ENCODE peak calls at places on chromosomes 6 and 20, in eight cellular contexts. One of them, this sample, is unnamed.
A peak's percentile ranks its signal among the peaks of the same experiment; 100 is the strongest.

GRCh38 chr6:305371-306206 is 13.3 kb downstream of the DUSP22 start:
- DNase-seq in heart left ventricle: no peak
- DNase-seq in OCI-LY7: peak; percentile 74
- DNase-seq in MCF 10A: no peak
- DNase-seq in colonic mucosa: no peak
- DNase-seq in cardiac muscle cell: no peak
- DNase-seq in GM23338: no peak
- DNase-seq in neural crest cell: no peak
- DNase-seq in this sample: no peak

GRCh38 chr6:68189217-68189616 is 445.9 kb upstream of the ADGRB3 start:
- DNase-seq in GM23338: no peak
- DNase-seq in neural crest cell: no peak
- DNase-seq in cardiac muscle cell: no peak
- DNase-seq in heart left ventricle: no peak
- DNase-seq in OCI-LY7: no peak
- DNase-seq in MCF 10A: no peak
- DNase-seq in colonic mucosa: no peak
- DNase-seq in this sample: no peak

GRCh38 chr6:129340983-129341382 is 369.0 kb downstream of the ARHGAP18 start:
- DNase-seq in colonic mucosa: no peak
- DNase-seq in heart left ventricle: no peak
- DNase-seq in MCF 10A: peak; percentile 82
- DNase-seq in cardiac muscle cell: peak; percentile 94
- DNase-seq in OCI-LY7: no peak
- DNase-seq in GM23338: no peak
- DNase-seq in neural crest cell: no peak
- DNase-seq in this sample: no peak

GRCh38 chr6:105348897-105349296 is 54.0 kb downstream of the PREP start:
- DNase-seq in MCF 10A: no peak
- DNase-seq in GM23338: no peak
- DNase-seq in cardiac muscle cell: no peak
- DNase-seq in heart left ventricle: no peak
- DNase-seq in OCI-LY7: no peak
- DNase-seq in colonic mucosa: no peak
- DNase-seq in neural crest cell: no peak
- DNase-seq in this sample: no peak

GRCh38 chr6:44127186-44128019 is at the start of the genes MRPL14 and TMEM63B:
- DNase-seq in OCI-LY7: peak; percentile 93
- DNase-seq in heart left ventricle: peak; percentile 92
- DNase-seq in MCF 10A: peak; percentile 86
- DNase-seq in colonic mucosa: peak; percentile 88
- DNase-seq in cardiac muscle cell: peak; percentile 93
- DNase-seq in GM23338: peak; percentile 90
- DNase-seq in neural crest cell: peak; percentile 84
- DNase-seq in this sample: peak; percentile 91

GRCh38 chr20:50689864-50690263 is 1.5 kb downstream of the RIPOR3 start:
- DNase-seq in OCI-LY7: no peak
- DNase-seq in colonic mucosa: peak; percentile 30
- DNase-seq in neural crest cell: no peak
- DNase-seq in heart left ventricle: no peak
- DNase-seq in cardiac muscle cell: peak; percentile 83
- DNase-seq in MCF 10A: no peak
- DNase-seq in GM23338: no peak
- DNase-seq in this sample: no peak

GRCh38 chr6:130132286-130132701 is 90.5 kb downstream of the SAMD3 start:
- DNase-seq in cardiac muscle cell: no peak
- DNase-seq in neural crest cell: no peak
- DNase-seq in MCF 10A: no peak
- DNase-seq in GM23338: no peak
- DNase-seq in colonic mucosa: peak; percentile 62
- DNase-seq in heart left ventricle: no peak
- DNase-seq in OCI-LY7: no peak
- DNase-seq in this sample: no peak

GRCh38 chr6:168865-169455 is 123.3 kb upstream of the DUSP22 start:
- DNase-seq in colonic mucosa: no peak
- DNase-seq in GM23338: peak; percentile 76
- DNase-seq in neural crest cell: no peak
- DNase-seq in cardiac muscle cell: peak; percentile 65
- DNase-seq in heart left ventricle: no peak
- DNase-seq in OCI-LY7: peak; percentile 62
- DNase-seq in MCF 10A: peak; percentile 64
- DNase-seq in this sample: no peak

GRCh38 chr6:161417712-161418457 is 144.0 kb upstream of the AGPAT4 start:
- DNase-seq in colonic mucosa: no peak
- DNase-seq in heart left ventricle: peak; percentile 62
- DNase-seq in neural crest cell: no peak
- DNase-seq in MCF 10A: peak; percentile 49
- DNase-seq in GM23338: peak; percentile 16
- DNase-seq in cardiac muscle cell: peak; percentile 97
- DNase-seq in OCI-LY7: no peak
- DNase-seq in this sample: no peak

GRCh38 chr6:10359581-10359980 is 55.3 kb downstream of the TFAP2A start:
- DNase-seq in colonic mucosa: no peak
- DNase-seq in cardiac muscle cell: no peak
- DNase-seq in neural crest cell: no peak
- DNase-seq in heart left ventricle: no peak
- DNase-seq in MCF 10A: no peak
- DNase-seq in GM23338: no peak
- DNase-seq in OCI-LY7: no peak
- DNase-seq in this sample: no peak

GRCh38 chr6:148999501-148999900 is 252.7 kb downstream of the UST start:
- DNase-seq in neural crest cell: no peak
- DNase-seq in MCF 10A: peak; percentile 68
- DNase-seq in OCI-LY7: no peak
- DNase-seq in heart left ventricle: no peak
- DNase-seq in cardiac muscle cell: peak; percentile 59
- DNase-seq in GM23338: no peak
- DNase-seq in colonic mucosa: no peak
- DNase-seq in this sample: no peak

GRCh38 chr6:94636780-94637385 is 940.5 kb upstream of the MANEA start:
- DNase-seq in neural crest cell: no peak
- DNase-seq in colonic mucosa: no peak
- DNase-seq in heart left ventricle: no peak
- DNase-seq in OCI-LY7: peak; percentile 1
- DNase-seq in cardiac muscle cell: no peak
- DNase-seq in GM23338: peak; percentile 67
- DNase-seq in MCF 10A: peak; percentile 16
- DNase-seq in this sample: peak; percentile 15
- TF ChIP-seq CTCF in neural crest cell: peak; percentile 66
- TF ChIP-seq CTCF in colonic mucosa: no peak
- TF ChIP-seq CTCF in heart left ventricle: no peak
- TF ChIP-seq CTCF in OCI-LY7: peak; percentile 45
- TF ChIP-seq CTCF in cardiac muscle cell: no peak
- TF ChIP-seq CTCF in GM23338: peak; percentile 72
- TF ChIP-seq CTCF in MCF 10A: peak; percentile 23
- TF ChIP-seq CTCF in this sample: no peak

GRCh38 chr6:35729722-35730121 is 7.1 kb upstream of the ARMC12 start:
- DNase-seq in MCF 10A: no peak
- DNase-seq in neural crest cell: no peak
- DNase-seq in OCI-LY7: peak; percentile 33
- DNase-seq in cardiac muscle cell: no peak
- DNase-seq in colonic mucosa: peak; percentile 57
- DNase-seq in GM23338: no peak
- DNase-seq in heart left ventricle: no peak
- DNase-seq in this sample: no peak

GRCh38 chr6:35731414-35731735 is 5.5 kb upstream of the ARMC12 start:
- DNase-seq in OCI-LY7: peak; percentile 97
- DNase-seq in neural crest cell: peak; percentile 94
- DNase-seq in GM23338: peak; percentile 98
- DNase-seq in colonic mucosa: peak; percentile 96
- DNase-seq in heart left ventricle: peak; percentile 95
- DNase-seq in cardiac muscle cell: peak; percentile 94
- DNase-seq in MCF 10A: peak; percentile 94
- DNase-seq in this sample: peak; percentile 86

GRCh38 chr6:35733633-35734032 is 3.2 kb upstream of the ARMC12 start:
- DNase-seq in colonic mucosa: no peak
- DNase-seq in neural crest cell: no peak
- DNase-seq in OCI-LY7: no peak
- DNase-seq in heart left ventricle: no peak
- DNase-seq in cardiac muscle cell: no peak
- DNase-seq in GM23338: no peak
- DNase-seq in MCF 10A: peak; percentile 60
- DNase-seq in this sample: no peak

GRCh38 chr6:35730745-35731413 is 6.0 kb upstream of the ARMC12 start:
- DNase-seq in OCI-LY7: peak; percentile 40
- DNase-seq in MCF 10A: no peak
- DNase-seq in colonic mucosa: no peak
- DNase-seq in neural crest cell: no peak
- DNase-seq in heart left ventricle: no peak
- DNase-seq in GM23338: no peak
- DNase-seq in cardiac muscle cell: no peak
- DNase-seq in this sample: no peak

GRCh38 chr6:35731736-35732532 is 4.9 kb upstream of the ARMC12 start:
- DNase-seq in neural crest cell: peak; percentile 87
- DNase-seq in cardiac muscle cell: peak; percentile 99
- DNase-seq in OCI-LY7: peak; percentile 94
- DNase-seq in colonic mucosa: peak; percentile 97
- DNase-seq in MCF 10A: peak; percentile 97
- DNase-seq in GM23338: peak; percentile 97
- DNase-seq in heart left ventricle: peak; percentile 96
- DNase-seq in this sample: peak; percentile 76
- TF ChIP-seq CTCF in neural crest cell: no peak
- TF ChIP-seq CTCF in cardiac muscle cell: no peak
- TF ChIP-seq CTCF in OCI-LY7: peak; percentile 48
- TF ChIP-seq CTCF in colonic mucosa: no peak
- TF ChIP-seq CTCF in MCF 10A: no peak
- TF ChIP-seq CTCF in GM23338: peak; percentile 12
- TF ChIP-seq CTCF in heart left ventricle: no peak
- TF ChIP-seq CTCF in this sample: no peak

GRCh38 chr6:128000363-128000762 is 99.5 kb upstream of the THEMIS start:
- DNase-seq in OCI-LY7: no peak
- DNase-seq in GM23338: no peak
- DNase-seq in colonic mucosa: no peak
- DNase-seq in neural crest cell: no peak
- DNase-seq in cardiac muscle cell: no peak
- DNase-seq in heart left ventricle: no peak
- DNase-seq in MCF 10A: no peak
- DNase-seq in this sample: no peak
- TF ChIP-seq CTCF in OCI-LY7: no peak
- TF ChIP-seq CTCF in GM23338: no peak
- TF ChIP-seq CTCF in colonic mucosa: no peak
- TF ChIP-seq CTCF in neural crest cell: no peak
- TF ChIP-seq CTCF in cardiac muscle cell: no peak
- TF ChIP-seq CTCF in heart left ventricle: no peak
- TF ChIP-seq CTCF in MCF 10A: no peak
- TF ChIP-seq CTCF in this sample: no peak

GRCh38 chr6:89944826-89945407 is 50.6 kb downstream of the GJA10 start:
- DNase-seq in OCI-LY7: peak; percentile 27
- DNase-seq in neural crest cell: no peak
- DNase-seq in colonic mucosa: no peak
- DNase-seq in cardiac muscle cell: peak; percentile 28
- DNase-seq in MCF 10A: peak; percentile 28
- DNase-seq in heart left ventricle: no peak
- DNase-seq in GM23338: peak; percentile 55
- DNase-seq in this sample: no peak
- TF ChIP-seq CTCF in OCI-LY7: peak; percentile 89
- TF ChIP-seq CTCF in neural crest cell: peak; percentile 61
- TF ChIP-seq CTCF in colonic mucosa: peak; percentile 48
- TF ChIP-seq CTCF in cardiac muscle cell: peak; percentile 43
- TF ChIP-seq CTCF in MCF 10A: peak; percentile 20
- TF ChIP-seq CTCF in heart left ventricle: peak; percentile 34
- TF ChIP-seq CTCF in GM23338: peak; percentile 77
- TF ChIP-seq CTCF in this sample: peak; percentile 74

GRCh38 chr6:35178932-35179832 is 34.6 kb upstream of the SCUBE3 start:
- DNase-seq in cardiac muscle cell: no peak
- DNase-seq in heart left ventricle: no peak
- DNase-seq in GM23338: peak; percentile 66
- DNase-seq in neural crest cell: no peak
- DNase-seq in OCI-LY7: peak; percentile 9
- DNase-seq in colonic mucosa: no peak
- DNase-seq in MCF 10A: no peak
- DNase-seq in this sample: no peak
- TF ChIP-seq CTCF in cardiac muscle cell: no peak
- TF ChIP-seq CTCF in heart left ventricle: no peak
- TF ChIP-seq CTCF in GM23338: peak; percentile 42
- TF ChIP-seq CTCF in neural crest cell: no peak
- TF ChIP-seq CTCF in OCI-LY7: peak; percentile 31
- TF ChIP-seq CTCF in colonic mucosa: no peak
- TF ChIP-seq CTCF in MCF 10A: no peak
- TF ChIP-seq CTCF in this sample: no peak

GRCh38 chr6:8006208-8006607 is 58.0 kb downstream of the BLOC1S5 start:
- DNase-seq in GM23338: no peak
- DNase-seq in heart left ventricle: no peak
- DNase-seq in cardiac muscle cell: peak; percentile 70
- DNase-seq in colonic mucosa: no peak
- DNase-seq in OCI-LY7: peak; percentile 48
- DNase-seq in neural crest cell: no peak
- DNase-seq in MCF 10A: peak; percentile 49
- DNase-seq in this sample: no peak
- TF ChIP-seq CTCF in GM23338: peak; percentile 62
- TF ChIP-seq CTCF in heart left ventricle: peak; percentile 27
- TF ChIP-seq CTCF in cardiac muscle cell: peak; percentile 49
- TF ChIP-seq CTCF in colonic mucosa: peak; percentile 27
- TF ChIP-seq CTCF in OCI-LY7: peak; percentile 86
- TF ChIP-seq CTCF in neural crest cell: peak; percentile 73
- TF ChIP-seq CTCF in MCF 10A: peak; percentile 38
- TF ChIP-seq CTCF in this sample: peak; percentile 61

This sample was measured in endothelial cell.